ENCODE peak calls at places on chromosome 14, in six cellular contexts. One of them, this sample, is unnamed.

GRCh38 chr14:97978336-97978735 is 1181.2 kb downstream of the VRK1 start:
- DNase-seq in HepG2: no peak
- DNase-seq in esophagus muscularis mucosa: no peak
- DNase-seq in A549: peak
- DNase-seq in tibial nerve: peak
- DNase-seq in ovary: peak
- DNase-seq in this sample: peak

GRCh38 chr14:57871487-57872080 is 5.7 kb upstream of the SLC35F4 start:
- DNase-seq in esophagus muscularis mucosa: no peak
- DNase-seq in ovary: no peak
- DNase-seq in tibial nerve: no peak
- DNase-seq in HepG2: peak
- DNase-seq in A549: peak
- DNase-seq in this sample: no peak

GRCh38 chr14:36313206-36313605 is 7.2 kb downstream of the MBIP start:
- DNase-seq in HepG2: no peak
- DNase-seq in tibial nerve: no peak
- DNase-seq in ovary: no peak
- DNase-seq in A549: no peak
- DNase-seq in esophagus muscularis mucosa: no peak
- DNase-seq in this sample: no peak

GRCh38 chr14:91232052-91232451 is 12.5 kb downstream of the GPR68 start:
- DNase-seq in HepG2: no peak
- DNase-seq in ovary: no peak
- DNase-seq in tibial nerve: no peak
- DNase-seq in esophagus muscularis mucosa: no peak
- DNase-seq in A549: no peak
- DNase-seq in this sample: no peak

GRCh38 chr14:65880507-65880906 is 468.0 kb downstream of the FUT8 start:
- DNase-seq in A549: no peak
- DNase-seq in ovary: no peak
- DNase-seq in tibial nerve: no peak
- DNase-seq in esophagus muscularis mucosa: no peak
- DNase-seq in HepG2: no peak
- DNase-seq in this sample: no peak

GRCh38 chr14:99754141-99755067 is 38.8 kb upstream of the EML1 start:
- DNase-seq in A549: no peak
- DNase-seq in esophagus muscularis mucosa: no peak
- DNase-seq in tibial nerve: no peak
- DNase-seq in HepG2: no peak
- DNase-seq in ovary: no peak
- DNase-seq in this sample: peak

GRCh38 chr14:70995671-70996070 is 88.4 kb downstream of the PCNX1 start:
- DNase-seq in A549: peak
- DNase-seq in HepG2: peak
- DNase-seq in tibial nerve: no peak
- DNase-seq in esophagus muscularis mucosa: no peak
- DNase-seq in ovary: no peak
- DNase-seq in this sample: no peak

GRCh38 chr14:103126873-103127304 is 3.6 kb downstream of the TNFAIP2 start:
- DNase-seq in A549: no peak
- DNase-seq in ovary: peak
- DNase-seq in HepG2: peak
- DNase-seq in esophagus muscularis mucosa: no peak
- DNase-seq in tibial nerve: no peak
- DNase-seq in this sample: peak

GRCh38 chr14:100651999-100652508 is 64.8 kb upstream of the BEGAIN start:
- DNase-seq in ovary: no peak
- DNase-seq in A549: no peak
- DNase-seq in esophagus muscularis mucosa: no peak
- DNase-seq in tibial nerve: no peak
- DNase-seq in HepG2: no peak
- DNase-seq in this sample: no peak

GRCh38 chr14:46686652-46687051 is 35.1 kb upstream of the RPL10L start:
- DNase-seq in HepG2: no peak
- DNase-seq in tibial nerve: no peak
- DNase-seq in A549: no peak
- DNase-seq in esophagus muscularis mucosa: no peak
- DNase-seq in ovary: no peak
- DNase-seq in this sample: no peak

GRCh38 chr14:70084226-70084625 is 104.5 kb downstream of the SLC8A3 start:
- DNase-seq in tibial nerve: no peak
- DNase-seq in esophagus muscularis mucosa: no peak
- DNase-seq in HepG2: no peak
- DNase-seq in ovary: no peak
- DNase-seq in A549: no peak
- DNase-seq in this sample: no peak

GRCh38 chr14:79514700-79515099 is 696.6 kb downstream of the DIO2 start:
- DNase-seq in HepG2: no peak
- DNase-seq in ovary: no peak
- DNase-seq in esophagus muscularis mucosa: no peak
- DNase-seq in tibial nerve: no peak
- DNase-seq in A549: peak
- DNase-seq in this sample: no peak

GRCh38 chr14:61493239-61493638 is 171.9 kb downstream of the PRKCH start:
- DNase-seq in HepG2: no peak
- DNase-seq in esophagus muscularis mucosa: no peak
- DNase-seq in tibial nerve: no peak
- DNase-seq in ovary: no peak
- DNase-seq in A549: peak
- DNase-seq in this sample: no peak

GRCh38 chr14:90658541-90658967 is 157.7 kb downstream of the TTC7B start:
- DNase-seq in HepG2: no peak
- DNase-seq in ovary: no peak
- DNase-seq in tibial nerve: no peak
- DNase-seq in esophagus muscularis mucosa: no peak
- DNase-seq in A549: no peak
- DNase-seq in this sample: no peak

GRCh38 chr14:21057803-21058675 is at the start of gene RNASE8:
- DNase-seq in ovary: no peak
- DNase-seq in tibial nerve: no peak
- DNase-seq in esophagus muscularis mucosa: no peak
- DNase-seq in HepG2: no peak
- DNase-seq in A549: no peak
- DNase-seq in this sample: no peak

GRCh38 chr14:98758440-98758839 is 513.6 kb downstream of the BCL11B start:
- DNase-seq in tibial nerve: no peak
- DNase-seq in HepG2: no peak
- DNase-seq in A549: no peak
- DNase-seq in esophagus muscularis mucosa: no peak
- DNase-seq in ovary: no peak
- DNase-seq in this sample: no peak

GRCh38 chr14:93219103-93219726 is 12.2 kb downstream of the UBR7 start:
- DNase-seq in tibial nerve: peak
- DNase-seq in HepG2: peak
- DNase-seq in esophagus muscularis mucosa: no peak
- DNase-seq in ovary: no peak
- DNase-seq in A549: peak
- DNase-seq in this sample: no peak

GRCh38 chr14:104659764-104660523 is 29.5 kb upstream of the INF2 start:
- DNase-seq in A549: no peak
- DNase-seq in esophagus muscularis mucosa: no peak
- DNase-seq in HepG2: no peak
- DNase-seq in ovary: no peak
- DNase-seq in tibial nerve: no peak
- DNase-seq in this sample: no peak

GRCh38 chr14:103104654-103105511 is 10.4 kb downstream of the EXOC3L4 start:
- DNase-seq in tibial nerve: peak
- DNase-seq in ovary: peak
- DNase-seq in esophagus muscularis mucosa: no peak
- DNase-seq in HepG2: no peak
- DNase-seq in A549: peak
- DNase-seq in this sample: no peak

GRCh38 chr14:101111620-101112290 is 208.2 kb upstream of the RTL1 start:
- DNase-seq in tibial nerve: no peak
- DNase-seq in A549: no peak
- DNase-seq in ovary: peak
- DNase-seq in HepG2: no peak
- DNase-seq in esophagus muscularis mucosa: peak
- DNase-seq in this sample: peak

GRCh38 chr14:51996148-51996746 is 6.9 kb downstream of the RTRAF start:
- DNase-seq in tibial nerve: peak
- DNase-seq in HepG2: no peak
- DNase-seq in ovary: no peak
- DNase-seq in esophagus muscularis mucosa: no peak
- DNase-seq in A549: peak
- DNase-seq in this sample: no peak

GRCh38 chr14:34302654-34303053 is 159.4 kb downstream of the SPTSSA start:
- DNase-seq in A549: no peak
- DNase-seq in HepG2: no peak
- DNase-seq in tibial nerve: no peak
- DNase-seq in esophagus muscularis mucosa: no peak
- DNase-seq in ovary: no peak
- DNase-seq in this sample: no peak

GRCh38 chr14:100067971-100068959 is 3.0 kb downstream of the EVL start:
- DNase-seq in tibial nerve: no peak
- DNase-seq in ovary: no peak
- DNase-seq in A549: no peak
- DNase-seq in esophagus muscularis mucosa: no peak
- DNase-seq in HepG2: no peak
- DNase-seq in this sample: no peak

GRCh38 chr14:51507556-51508511 is 143.9 kb upstream of the FRMD6 start:
- DNase-seq in A549: no peak
- DNase-seq in tibial nerve: peak
- DNase-seq in esophagus muscularis mucosa: no peak
- DNase-seq in HepG2: no peak
- DNase-seq in ovary: peak
- DNase-seq in this sample: peak

GRCh38 chr14:92668266-92668973 is 80.0 kb downstream of the LGMN start:
- DNase-seq in HepG2: no peak
- DNase-seq in esophagus muscularis mucosa: no peak
- DNase-seq in A549: no peak
- DNase-seq in tibial nerve: no peak
- DNase-seq in ovary: no peak
- DNase-seq in this sample: no peak

GRCh38 chr14:76282581-76282980 is 93.4 kb upstream of the ESRRB start:
- DNase-seq in HepG2: no peak
- DNase-seq in tibial nerve: no peak
- DNase-seq in A549: no peak
- DNase-seq in esophagus muscularis mucosa: no peak
- DNase-seq in ovary: no peak
- DNase-seq in this sample: no peak
- TF ChIP-seq EP300 in HepG2: no peak
- TF ChIP-seq EP300 in tibial nerve: no peak
- TF ChIP-seq EP300 in A549: no peak
- TF ChIP-seq EP300 in esophagus muscularis mucosa: no peak
- TF ChIP-seq EP300 in ovary: no peak
- TF ChIP-seq EP300 in this sample: no peak

GRCh38 chr14:31937730-31938346 is 139.3 kb upstream of the ARHGAP5 start:
- DNase-seq in HepG2: peak
- DNase-seq in ovary: no peak
- DNase-seq in esophagus muscularis mucosa: no peak
- DNase-seq in A549: peak
- DNase-seq in tibial nerve: peak
- DNase-seq in this sample: peak
- TF ChIP-seq EP300 in HepG2: peak
- TF ChIP-seq EP300 in ovary: no peak
- TF ChIP-seq EP300 in esophagus muscularis mucosa: no peak
- TF ChIP-seq EP300 in A549: peak
- TF ChIP-seq EP300 in tibial nerve: peak
- TF ChIP-seq EP300 in this sample: no peak

GRCh38 chr14:75769047-75769685 is 108.1 kb downstream of the TTLL5 start:
- DNase-seq in HepG2: no peak
- DNase-seq in tibial nerve: no peak
- DNase-seq in esophagus muscularis mucosa: no peak
- DNase-seq in ovary: no peak
- DNase-seq in A549: no peak
- DNase-seq in this sample: no peak
- TF ChIP-seq EP300 in HepG2: no peak
- TF ChIP-seq EP300 in tibial nerve: no peak
- TF ChIP-seq EP300 in esophagus muscularis mucosa: no peak
- TF ChIP-seq EP300 in ovary: no peak
- TF ChIP-seq EP300 in A549: no peak
- TF ChIP-seq EP300 in this sample: no peak

GRCh38 chr14:75610839-75611238 is 32.4 kb downstream of the FLVCR2 start:
- DNase-seq in A549: no peak
- DNase-seq in esophagus muscularis mucosa: no peak
- DNase-seq in tibial nerve: no peak
- DNase-seq in HepG2: no peak
- DNase-seq in ovary: no peak
- DNase-seq in this sample: no peak

GRCh38 chr14:75607044-75607443 is 28.6 kb downstream of the FLVCR2 start:
- DNase-seq in esophagus muscularis mucosa: no peak
- DNase-seq in ovary: no peak
- DNase-seq in tibial nerve: no peak
- DNase-seq in HepG2: peak
- DNase-seq in A549: no peak
- DNase-seq in this sample: no peak

GRCh38 chr14:75607842-75608640 is 29.6 kb downstream of the FLVCR2 start:
- DNase-seq in A549: no peak
- DNase-seq in tibial nerve: no peak
- DNase-seq in ovary: no peak
- DNase-seq in esophagus muscularis mucosa: no peak
- DNase-seq in HepG2: no peak
- DNase-seq in this sample: no peak

GRCh38 chr14:75612157-75612556 is 33.7 kb downstream of the FLVCR2 start:
- DNase-seq in ovary: no peak
- DNase-seq in esophagus muscularis mucosa: no peak
- DNase-seq in tibial nerve: no peak
- DNase-seq in A549: no peak
- DNase-seq in HepG2: no peak
- DNase-seq in this sample: no peak

DNA sequence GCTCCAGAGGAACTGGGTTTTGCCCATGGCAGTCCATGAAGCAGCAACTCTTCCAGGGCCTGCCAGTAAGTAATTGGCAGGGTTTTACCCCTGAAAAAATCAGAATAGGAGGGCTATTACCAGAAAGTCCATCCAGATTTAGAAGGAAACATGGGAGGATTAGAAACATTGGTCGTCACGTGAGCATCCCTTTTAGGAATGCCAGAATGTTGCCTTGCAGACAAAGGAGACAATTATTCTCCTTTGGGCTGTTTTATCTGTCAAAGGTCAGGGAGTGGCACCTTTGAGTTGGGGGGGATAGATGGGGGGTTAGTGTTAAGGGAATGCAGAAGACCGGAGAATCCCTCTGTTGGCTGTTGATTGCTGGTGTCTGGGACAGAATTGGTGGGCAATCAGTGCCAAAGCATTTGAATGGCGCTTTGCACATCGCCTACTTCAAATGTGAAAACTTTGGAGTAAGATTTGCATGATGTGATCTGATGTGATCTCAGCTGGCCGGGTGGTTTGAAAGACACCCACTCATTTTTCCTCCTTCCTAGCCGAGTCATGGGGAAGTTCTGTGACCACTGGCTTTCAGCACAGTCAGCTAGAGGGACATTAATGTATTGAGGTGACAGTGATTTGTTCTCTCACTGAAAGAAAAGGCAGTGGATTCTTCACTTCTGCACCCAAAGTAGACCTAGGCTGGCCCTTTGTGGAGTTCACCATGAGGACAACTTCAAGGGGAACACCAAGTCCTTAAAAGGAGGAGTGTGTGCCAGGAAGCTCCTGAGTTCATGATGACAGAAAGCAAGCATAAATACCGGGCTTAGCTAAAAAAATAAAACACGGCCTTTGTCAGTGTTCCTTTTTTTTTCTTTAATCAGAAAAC is 31.4 kb downstream of the FLVCR2 start:
- DNase-seq in tibial nerve: peak
- DNase-seq in A549: no peak
- DNase-seq in HepG2: no peak
- DNase-seq in esophagus muscularis mucosa: no peak
- DNase-seq in ovary: no peak
- DNase-seq in this sample: no peak
- TF ChIP-seq EP300 in tibial nerve: peak
- TF ChIP-seq EP300 in A549: no peak
- TF ChIP-seq EP300 in HepG2: no peak
- TF ChIP-seq EP300 in esophagus muscularis mucosa: peak
- TF ChIP-seq EP300 in ovary: no peak
- TF ChIP-seq EP300 in this sample: peak